ENCODE peak calls at places on chromosomes 5 and 9, in ten cellular contexts. V is type B pancreatic cell; Y is GM12865; N is psoas muscle; F is sigmoid colon; R is heart right ventricle; X is cardiac fibroblast; D is tibial artery; P is uterus; A is activated CD8-positive, alpha-beta T cell treated with anti-CD3 and anti-CD28 coated beads for 36 hours. E is an unnamed sample.

GRCh38 chr5:151926186-151926585 is 1.5 kb upstream of the GLRA1 start:
- DNase-seq in X (no peak), Y (no peak), D (no peak), N (no peak), V (no peak), F (no peak), R (no peak), A (no peak), P (no peak), E (no peak)

GRCh38 chr9:79581794-79582193 is 10.0 kb downstream of the TLE4 start:
- DNase-seq in P (no peak), A (peak), D (no peak), X (peak), R (no peak), N (no peak), F (no peak), Y (no peak), V (no peak), E (no peak)

GRCh38 chr5:144183254-144183889 is 12.7 kb downstream of the KCTD16 start:
- DNase-seq in R (no peak), Y (peak), V (no peak), A (no peak), X (peak), P (no peak), N (no peak), F (no peak), D (no peak), E (peak)

GRCh38 chr9:121609845-121610637 is 41.4 kb upstream of the DAB2IP start:
- DNase-seq in P (peak), Y (no peak), F (peak), V (no peak), D (peak), A (no peak), X (peak), N (peak), R (peak), E (no peak)

GRCh38 chr5:9222054-9222738 is 323.7 kb downstream of the SEMA5A start:
- DNase-seq in A (no peak), V (no peak), D (no peak), F (no peak), R (no peak), N (no peak), P (no peak), Y (no peak), X (no peak), E (no peak)

GRCh38 chr9:136110082-136111061 is 8.3 kb downstream of the TMEM250 start:
- DNase-seq in X (no peak), V (no peak), Y (peak), F (no peak), N (no peak), R (peak), D (no peak), A (peak), P (no peak), E (no peak)

GRCh38 chr5:17223375-17224185 is 6.1 kb downstream of the BASP1 start:
- DNase-seq in X (no peak), V (no peak), A (no peak), N (no peak), F (no peak), P (no peak), Y (peak), R (no peak), D (no peak), E (peak)

GRCh38 chr9:111407813-111408212 is 76.4 kb downstream of the ECPAS start:
- DNase-seq in F (no peak), X (no peak), V (no peak), D (no peak), R (no peak), P (no peak), Y (no peak), A (no peak), N (no peak), E (no peak)

GRCh38 chr9:70478963-70479641 is 64.6 kb upstream of the KLF9 start:
- DNase-seq in D (peak), A (no peak), X (peak), V (no peak), F (peak), N (peak), Y (no peak), P (peak), R (no peak), E (no peak)

GRCh38 chr5:56414056-56414455 is 180.9 kb upstream of the ANKRD55 start:
- DNase-seq in A (no peak), P (no peak), V (no peak), N (no peak), D (no peak), F (no peak), X (peak), R (no peak), Y (no peak), E (no peak)

GRCh38 chr5:10599113-10599512 is 35.2 kb downstream of the ANKRD33B start:
- DNase-seq in X (no peak), N (no peak), D (no peak), R (no peak), Y (no peak), A (no peak), V (no peak), P (no peak), F (no peak), E (no peak)

GRCh38 chr9:107712390-107712789 is 222.8 kb upstream of the KLF4 start:
- DNase-seq in V (no peak), Y (peak), R (no peak), P (no peak), X (peak), A (no peak), N (no peak), F (no peak), D (no peak), E (no peak)

GRCh38 chr9:120393386-120394057 is 186.4 kb downstream of the CDK5RAP2 start:
- DNase-seq in V (no peak), A (peak), N (no peak), R (no peak), F (peak), X (peak), Y (no peak), D (no peak), P (no peak), E (no peak)

GRCh38 chr5:154606246-154606645 is 128.2 kb upstream of the HAND1 start:
- DNase-seq in F (no peak), P (no peak), A (no peak), Y (no peak), N (no peak), R (no peak), V (no peak), D (no peak), X (no peak), E (no peak)

GRCh38 chr9:34072868-34073590 is 24.3 kb upstream of the UBAP2 start:
- DNase-seq in P (peak), N (no peak), Y (no peak), R (no peak), D (no peak), F (peak), X (peak), V (no peak), A (no peak), E (no peak)

GRCh38 chr9:135803441-135803840 is 101.5 kb downstream of the KCNT1 start:
- DNase-seq in N (peak), A (no peak), P (no peak), Y (no peak), V (no peak), X (no peak), R (peak), F (no peak), D (no peak), E (no peak)

GRCh38 chr9:70044450-70045307 is 1.0 kb downstream of the MAMDC2 start:
- DNase-seq in Y (no peak), D (peak), A (peak), F (peak), V (no peak), P (peak), R (peak), N (peak), X (peak), E (no peak)

GRCh38 chr5:31232273-31232888 is 38.9 kb downstream of the CDH6 start:
- DNase-seq in N (no peak), P (no peak), V (no peak), Y (peak), F (no peak), D (no peak), R (no peak), X (peak), A (peak), E (peak)

GRCh38 chr5:158953929-158954534 is 145.7 kb downstream of the EBF1 start:
- DNase-seq in Y (peak), V (no peak), N (no peak), R (no peak), F (no peak), D (no peak), X (no peak), A (no peak), P (no peak), E (peak)

GRCh38 chr5:125463441-125464092 is 717.1 kb upstream of the ZNF608 start:
- DNase-seq in D (no peak), X (peak), N (no peak), Y (no peak), A (no peak), P (no peak), F (no peak), R (no peak), V (no peak), E (no peak)

GRCh38 chr9:76642074-76642473 is 122.2 kb upstream of the PCA3 start:
- DNase-seq in V (no peak), R (no peak), N (no peak), A (no peak), F (no peak), P (no peak), D (no peak), X (no peak), Y (no peak), E (no peak)

GRCh38 chr9:36485647-36486453 is 85.8 kb upstream of the RNF38 start:
- DNase-seq in X (no peak), P (peak), N (no peak), A (no peak), D (peak), Y (no peak), V (no peak), F (peak), R (no peak), E (no peak)

GRCh38 chr5:126003309-126003708 is 419.9 kb upstream of the GRAMD2B start:
- DNase-seq in F (no peak), A (no peak), X (peak), N (no peak), V (no peak), D (peak), Y (no peak), P (peak), R (peak), E (no peak)

GRCh38 chr5:142119051-142119625 is 10.6 kb downstream of the NDFIP1 start:
- DNase-seq in D (no peak), V (no peak), F (no peak), X (no peak), N (no peak), Y (no peak), R (no peak), P (no peak), A (no peak), E (no peak)

GRCh38 chr5:141866111-141866510 is 12.1 kb downstream of the PCDH1 start:
- DNase-seq in A (no peak), F (peak), Y (no peak), N (peak), V (no peak), P (no peak), D (no peak), R (no peak), X (no peak), E (no peak)

GRCh38 chr5:132473019-132473531 is 17.5 kb downstream of the IRF1 start:
- DNase-seq in P (no peak), D (peak), F (peak), R (no peak), X (no peak), N (no peak), V (no peak), Y (peak), A (peak), E (peak)

GRCh38 chr5:66646570-66646969 is 50.4 kb downstream of the MAST4 start:
- DNase-seq in R (no peak), Y (no peak), A (no peak), V (no peak), F (no peak), D (no peak), P (no peak), X (peak), N (no peak), E (no peak)

GRCh38 chr9:84851935-84852585 is 182.5 kb downstream of the NTRK2 start:
- DNase-seq in F (no peak), P (peak), N (no peak), R (no peak), V (no peak), D (peak), X (peak), A (no peak), Y (no peak), E (no peak)

GRCh38 chr5:161165998-161166660 is 314.1 kb upstream of the ATP10B start:
- DNase-seq in X (no peak), N (no peak), V (no peak), R (no peak), Y (no peak), F (no peak), P (no peak), D (no peak), A (no peak), E (no peak)

GRCh38 chr5:156800982-156801381 is 49.1 kb upstream of the PPP1R2B start:
- DNase-seq in Y (no peak), F (no peak), D (no peak), R (no peak), X (no peak), N (no peak), V (no peak), A (peak), P (no peak), E (no peak)

GRCh38 chr5:171426266-171426665 is 6.8 kb downstream of the FGF18 start:
- DNase-seq in R (no peak), A (no peak), X (no peak), N (no peak), P (no peak), V (peak), Y (no peak), D (no peak), F (no peak), E (no peak)

GRCh38 chr5:82984786-82985762 is 92.1 kb downstream of the TMEM167A start:
- DNase-seq in Y (no peak), N (no peak), P (no peak), V (no peak), D (no peak), X (no peak), F (no peak), A (no peak), R (no peak), E (no peak)
- TF ChIP-seq CTCF in Y (no peak), N (no peak), P (no peak), V (no peak), D (no peak), X (no peak), F (no peak), A (no peak), R (no peak), E (no peak)

GRCh38 chr5:91816674-91817073 is 433.6 kb upstream of the ARRDC3 start:
- DNase-seq in V (no peak), Y (no peak), P (no peak), X (no peak), R (no peak), N (no peak), D (no peak), A (no peak), F (no peak), E (no peak)

DNA sequence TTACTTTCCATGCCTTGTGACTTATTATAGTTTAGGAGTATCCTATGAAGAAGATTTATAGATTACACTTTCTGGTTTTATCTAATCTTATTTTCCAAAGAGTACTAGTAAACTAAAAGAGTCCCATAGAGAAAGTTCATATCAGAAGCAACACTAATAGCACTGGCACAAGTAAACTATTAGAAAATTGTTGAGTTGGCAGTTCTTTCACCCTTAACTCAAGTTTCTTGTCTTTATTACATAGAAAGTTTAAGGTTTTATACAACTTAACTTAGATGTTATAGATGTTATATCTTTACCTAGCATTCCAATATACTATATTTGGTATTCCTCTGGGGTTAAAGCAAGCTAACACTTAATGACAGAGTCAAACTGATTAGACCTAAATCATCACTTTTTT is 437.8 kb upstream of the ARRDC3 start:
- DNase-seq in Y (no peak), D (no peak), P (no peak), F (no peak), R (no peak), V (no peak), X (no peak), A (no peak), N (no peak), E (no peak)
- TF ChIP-seq CTCF in Y (no peak), D (no peak), P (no peak), F (no peak), R (no peak), V (no peak), X (no peak), A (no peak), N (no peak), E (no peak)

GRCh38 chr5:32916648-32917047 is 205.5 kb downstream of the NPR3 start:
- DNase-seq in R (no peak), V (no peak), F (no peak), D (peak), X (peak), Y (peak), N (no peak), P (no peak), A (peak), E (no peak)
- TF ChIP-seq CTCF in R (peak), V (peak), F (no peak), D (peak), X (peak), Y (peak), N (peak), P (no peak), A (no peak), E (no peak)

DNA sequence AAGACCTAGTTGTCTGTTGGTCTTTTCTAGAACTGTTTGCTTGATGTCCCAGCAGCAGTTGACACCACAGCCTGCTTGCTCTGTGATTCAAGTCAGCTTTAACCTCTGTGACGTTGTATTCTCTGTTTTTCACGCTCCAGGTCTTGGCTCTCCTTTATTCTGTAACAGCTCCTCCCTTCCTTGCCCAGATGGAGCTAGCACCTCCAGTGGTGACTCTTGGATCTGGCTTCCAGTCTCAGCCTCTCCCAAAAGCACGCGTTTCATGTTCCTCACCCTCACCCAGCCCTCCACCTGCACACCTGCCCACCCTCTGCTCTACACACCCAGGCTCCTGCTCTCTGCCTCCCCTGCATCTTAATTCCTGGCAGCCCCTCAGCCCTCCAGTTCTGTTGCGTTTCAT is 50.6 kb downstream of the DMRT1 start:
- DNase-seq in R (no peak), V (no peak), A (no peak), X (no peak), N (no peak), D (no peak), F (no peak), P (no peak), Y (no peak), E (no peak)
- TF ChIP-seq CTCF in R (no peak), V (peak), A (no peak), X (no peak), N (no peak), D (no peak), F (no peak), P (no peak), Y (peak), E (no peak)

GRCh38 chr5:134132372-134133212 is 18.1 kb downstream of the TCF7 start:
- DNase-seq in N (peak), X (no peak), V (no peak), D (peak), F (peak), R (no peak), P (no peak), A (peak), Y (peak), E (peak)
- TF ChIP-seq CTCF in N (no peak), X (no peak), V (no peak), D (no peak), F (no peak), R (no peak), P (no peak), A (peak), Y (peak), E (peak)

GRCh38 chr9:10371824-10372223 is 241.0 kb downstream of the PTPRD start:
- DNase-seq in N (no peak), F (no peak), V (no peak), R (no peak), P (no peak), A (no peak), Y (no peak), D (no peak), X (no peak), E (no peak)

DNA sequence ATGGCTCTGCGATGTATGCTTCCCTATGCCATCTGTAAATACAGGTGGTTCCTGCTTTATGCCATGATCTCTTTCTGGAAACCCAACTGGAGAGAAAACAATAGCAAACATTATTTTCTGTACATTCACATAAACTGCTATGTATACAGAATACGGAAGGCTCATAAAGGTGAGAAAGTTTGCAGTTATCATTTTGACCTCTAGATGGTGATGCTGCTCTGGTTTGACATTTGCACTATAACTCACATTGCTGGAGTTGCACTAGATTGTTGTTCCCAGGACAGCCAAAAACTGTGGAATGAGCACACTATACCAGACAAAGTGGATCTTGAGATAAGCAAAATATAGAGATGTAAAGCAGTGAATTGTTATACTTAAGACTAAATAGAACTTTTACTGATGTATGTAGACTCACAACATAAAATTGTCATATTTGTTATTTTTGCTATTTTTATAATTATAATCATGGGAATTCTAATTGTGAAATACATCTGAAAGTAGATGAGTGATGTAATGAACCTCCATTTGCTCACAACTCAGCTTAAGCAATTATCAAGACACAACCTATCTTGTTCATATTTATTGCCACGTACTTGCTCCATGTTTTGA is 246.5 kb downstream of the PTPRD start:
- DNase-seq in N (no peak), Y (peak), R (no peak), X (peak), A (no peak), F (no peak), P (no peak), V (no peak), D (no peak), E (peak)
- TF ChIP-seq CTCF in N (peak), Y (peak), R (peak), X (peak), A (peak), F (peak), P (no peak), V (peak), D (peak), E (peak)

GRCh38 chr5:139116256-139116655 is 81.9 kb downstream of the SIL1 start:
- DNase-seq in Y (no peak), R (no peak), D (no peak), V (no peak), F (no peak), N (no peak), P (no peak), X (no peak), A (no peak), E (no peak)

GRCh38 chr5:139105621-139106071 is 92.5 kb downstream of the SIL1 start:
- DNase-seq in Y (no peak), A (no peak), P (peak), R (no peak), V (no peak), N (no peak), X (no peak), D (no peak), F (no peak), E (no peak)

GRCh38 chr5:139108056-139108811 is 89.9 kb downstream of the SIL1 start:
- DNase-seq in X (no peak), N (no peak), A (no peak), F (no peak), Y (no peak), V (no peak), R (no peak), P (peak), D (peak), E (no peak)

GRCh38 chr5:139104577-139105271 is 93.4 kb downstream of the SIL1 start:
- DNase-seq in X (peak), R (peak), F (peak), A (no peak), N (peak), P (peak), D (peak), Y (no peak), V (no peak), E (no peak)

DNA sequence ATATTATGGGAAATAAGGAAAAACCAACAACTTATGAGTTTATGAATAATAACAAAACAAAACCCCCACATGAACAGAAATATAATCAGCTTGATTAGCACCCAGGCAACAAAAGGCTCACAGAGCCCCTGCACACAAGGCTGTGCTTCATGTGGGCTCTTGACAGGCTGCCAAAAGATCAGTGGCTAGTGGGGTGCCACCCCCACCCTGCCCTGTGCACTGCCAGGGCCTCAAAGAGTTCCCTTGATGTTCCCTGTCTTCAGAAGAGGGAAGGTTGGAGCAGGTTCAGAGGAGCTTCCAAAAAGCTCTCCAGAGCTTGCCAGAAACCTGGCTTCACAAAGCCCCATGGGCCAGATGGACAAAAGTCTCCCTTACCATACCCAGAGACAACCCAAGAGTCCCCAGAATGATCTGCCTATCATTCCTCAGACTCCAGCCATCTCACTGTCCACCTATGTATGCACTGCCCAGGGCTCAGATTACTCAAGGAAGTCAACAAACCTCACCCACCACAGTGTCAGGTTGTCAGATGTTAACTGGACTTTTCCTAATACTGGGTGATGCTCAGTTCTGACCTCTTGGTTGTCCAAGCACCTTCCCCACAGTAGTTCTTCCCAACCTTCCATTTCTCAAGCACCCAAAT is 87.5 kb downstream of the SIL1 start:
- DNase-seq in V (no peak), Y (no peak), P (no peak), X (no peak), R (no peak), F (no peak), N (no peak), D (no peak), A (no peak), E (no peak)
- TF ChIP-seq CTCF in V (no peak), Y (no peak), P (no peak), X (no peak), R (no peak), F (no peak), N (no peak), D (no peak), A (no peak), E (no peak)